ENCODE peak calls at places on chromosome 20, in five cellular contexts. H is lower leg skin, N is skeletal muscle cell, P is neuronal stem cell, Q is left lung. Z is an unnamed sample.

GRCh38 chr20:32763202-32763999 is 1.2 kb downstream of the DNMT3B start:
- DNase-seq in H (no peak), N (no peak), P (no peak), Q (no peak), Z (no peak)

GRCh38 chr20:61739086-61739831 is 326.4 kb downstream of the TAF4 start:
- DNase-seq in H (no peak), N (no peak), P (no peak), Q (no peak), Z (no peak)

GRCh38 chr20:13990465-13990864 is at the start of gene SEL1L2:
- DNase-seq in H (no peak), N (no peak), P (peak), Q (no peak), Z (no peak)

GRCh38 chr20:11128131-11128831 is 454.5 kb upstream of the JAG1 start:
- DNase-seq in H (no peak), N (peak), P (no peak), Q (no peak), Z (no peak)

GRCh38 chr20:3239867-3240775 is 1.1 kb upstream of the SLC4A11 start:
- DNase-seq in H (no peak), N (no peak), P (no peak), Q (no peak), Z (no peak)

GRCh38 chr20:39893013-39893685 is 795.9 kb downstream of the MAFB start:
- DNase-seq in H (no peak), N (peak), P (no peak), Q (no peak), Z (no peak)

GRCh38 chr20:17969276-17969883 is 562 bp downstream of the MGME1 start:
- DNase-seq in H (no peak), N (no peak), P (no peak), Q (peak), Z (peak)

GRCh38 chr20:58086763-58087566 is 141.5 kb downstream of the ANKRD60 start:
- DNase-seq in H (peak), N (no peak), P (peak), Q (no peak), Z (peak)

GRCh38 chr20:21105429-21106170 is 558 bp downstream of the LINC00237 start:
- DNase-seq in H (no peak), N (no peak), P (no peak), Q (no peak), Z (no peak)

GRCh38 chr20:39004508-39004907 is 42.4 kb downstream of the DHX35 start:
- DNase-seq in H (no peak), N (no peak), P (no peak), Q (peak), Z (no peak)

GRCh38 chr20:17469631-17470030 is 61.5 kb downstream of the BFSP1 start:
- DNase-seq in H (no peak), N (no peak), P (no peak), Q (no peak), Z (no peak)

GRCh38 chr20:50110141-50111047 is 2.6 kb downstream of the UBE2V1 start:
- DNase-seq in H (peak), N (no peak), P (no peak), Q (no peak), Z (no peak)

GRCh38 chr20:37498066-37498702 is 22.9 kb upstream of the NNAT start:
- DNase-seq in H (peak), N (no peak), P (no peak), Q (no peak), Z (no peak)

GRCh38 chr20:48536206-48536605 is 291.6 kb downstream of the PREX1 start:
- DNase-seq in H (no peak), N (no peak), P (no peak), Q (no peak), Z (no peak)

GRCh38 chr20:49964964-49965780 is 17.6 kb upstream of the SNAI1 start:
- DNase-seq in H (no peak), N (no peak), P (no peak), Q (no peak), Z (no peak)

GRCh38 chr20:7993703-7994102 is 25.9 kb downstream of the TMX4 start:
- DNase-seq in H (no peak), N (no peak), P (no peak), Q (no peak), Z (no peak)

GRCh38 chr20:52130406-52130805 is 61.2 kb downstream of the ZFP64 start:
- DNase-seq in H (no peak), N (no peak), P (no peak), Q (no peak), Z (no peak)

GRCh38 chr20:38840053-38840893 is 34.8 kb downstream of the PPP1R16B start:
- DNase-seq in H (no peak), N (no peak), P (no peak), Q (no peak), Z (no peak)

GRCh38 chr20:26216025-26216424 is 519.4 kb upstream of the ZNF337 start:
- DNase-seq in H (no peak), N (no peak), P (no peak), Q (no peak), Z (no peak)

GRCh38 chr20:7178004-7178403 is 410.5 kb downstream of the BMP2 start:
- DNase-seq in H (no peak), N (no peak), P (no peak), Q (no peak), Z (no peak)

GRCh38 chr20:32547753-32548034 is 37.4 kb downstream of the NOL4L start:
- DNase-seq in H (no peak), N (no peak), P (no peak), Q (no peak), Z (no peak)

GRCh38 chr20:22921595-22922421 is 113.3 kb upstream of the SSTR4 start:
- DNase-seq in H (no peak), N (peak), P (no peak), Q (no peak), Z (no peak)

GRCh38 chr20:46056970-46057855 is 28.2 kb downstream of the SLC12A5 start:
- DNase-seq in H (peak), N (no peak), P (peak), Q (peak), Z (no peak)

DNA sequence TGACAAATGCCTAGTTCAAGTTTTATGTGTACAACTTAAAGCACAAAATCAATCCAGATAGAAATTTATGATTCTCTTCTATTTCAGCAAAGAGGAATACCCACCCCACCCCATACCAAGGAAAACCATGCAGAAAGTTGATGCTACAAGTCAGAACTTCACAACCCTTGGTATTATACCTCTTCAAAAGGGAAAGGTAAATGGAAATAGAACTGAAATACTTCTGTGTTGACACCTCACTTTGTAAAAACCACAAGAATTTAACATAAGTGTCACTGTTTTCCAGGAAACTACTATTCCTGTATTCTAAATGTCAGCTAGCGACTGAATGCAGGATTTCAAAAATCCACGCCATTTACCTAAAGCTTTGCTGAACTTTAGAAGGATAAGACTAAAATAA is 3.7 kb downstream of the CPNE1 start:
- DNase-seq in H (no peak), N (no peak), P (no peak), Q (no peak), Z (no peak)
- H3K4me3 ChIP-seq in H (no peak), N (no peak), P (no peak), Q (no peak), Z (no peak)

GRCh38 chr20:44138859-44139258 is 48.1 kb downstream of the JPH2 start:
- DNase-seq in H (no peak), N (no peak), P (no peak), Q (no peak), Z (no peak)

GRCh38 chr20:44134897-44135810 is 51.8 kb downstream of the JPH2 start:
- DNase-seq in H (no peak), N (no peak), P (no peak), Q (no peak), Z (no peak)

GRCh38 chr20:44135811-44136204 is 51.2 kb downstream of the JPH2 start:
- DNase-seq in H (no peak), N (no peak), P (no peak), Q (no peak), Z (no peak)

GRCh38 chr20:44137210-44137781 is 49.7 kb downstream of the JPH2 start:
- DNase-seq in H (no peak), N (peak), P (peak), Q (no peak), Z (no peak)

DNA sequence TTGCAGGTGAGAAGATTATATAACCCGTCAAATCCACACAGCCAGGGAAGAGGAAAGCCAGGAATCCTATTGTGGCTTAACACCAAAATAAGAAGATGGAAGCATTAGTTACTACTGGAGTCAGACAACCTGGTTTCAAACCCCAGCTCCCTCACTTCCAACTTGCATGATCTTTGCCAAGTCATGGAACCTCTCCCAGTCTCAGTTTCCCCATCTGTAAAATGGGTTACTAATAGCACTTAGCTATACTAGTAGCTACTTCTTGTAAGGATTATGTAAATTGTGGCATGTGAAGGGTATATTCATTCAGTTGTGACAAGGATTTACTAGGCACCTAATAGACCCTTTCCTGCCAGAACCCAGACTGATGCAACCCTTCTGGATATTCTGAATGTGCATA is 50.4 kb downstream of the JPH2 start:
- DNase-seq in H (no peak), N (no peak), P (no peak), Q (no peak), Z (no peak)
- H3K4me3 ChIP-seq in H (no peak), N (no peak), P (no peak), Q (no peak), Z (no peak)

GRCh38 chr20:63274381-63275228 is 2.0 kb downstream of the ARFGAP1 start:
- DNase-seq in H (no peak), N (no peak), P (no peak), Q (no peak), Z (no peak)
- H3K4me3 ChIP-seq in H (no peak), N (peak), P (peak), Q (no peak), Z (no peak)

DNA sequence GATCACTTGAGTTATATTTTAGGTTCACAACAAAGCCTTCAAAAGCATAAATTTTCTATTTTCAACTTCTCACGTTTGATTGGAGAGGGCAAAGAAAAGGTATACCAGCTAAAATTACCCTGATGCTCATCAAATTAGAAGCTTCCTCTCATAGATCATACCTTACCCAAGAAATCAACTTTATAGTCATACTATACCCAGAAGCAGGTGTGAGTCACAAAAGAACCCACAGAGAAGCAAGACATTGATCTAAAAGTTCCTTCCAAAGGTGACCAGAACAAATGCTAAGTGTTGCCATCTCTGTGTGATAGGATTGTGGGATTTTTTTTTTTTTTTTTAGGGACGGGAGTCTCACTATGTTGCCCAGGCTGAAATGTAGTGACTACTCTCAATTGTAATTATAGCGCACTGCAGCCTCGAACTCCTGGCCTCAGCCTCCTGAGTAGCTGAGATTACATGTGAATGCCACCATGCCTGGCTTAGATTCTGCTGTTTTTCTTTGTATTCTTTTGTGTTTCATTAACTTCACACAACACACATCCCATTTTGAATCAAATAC is 3.3 kb downstream of the EIF2S2 start:
- DNase-seq in H (no peak), N (no peak), P (no peak), Q (no peak), Z (no peak)
- H3K4me3 ChIP-seq in H (no peak), N (no peak), P (no peak), Q (no peak), Z (no peak)

GRCh38 chr20:1186367-1186991 is 1.7 kb upstream of the TMEM74B start:
- DNase-seq in H (no peak), N (no peak), P (no peak), Q (no peak), Z (no peak)

GRCh38 chr20:1185781-1186334 is 1.1 kb upstream of the TMEM74B start:
- DNase-seq in H (no peak), N (no peak), P (peak), Q (no peak), Z (peak)

GRCh38 chr20:1184638-1185315 is at the start of gene TMEM74B:
- DNase-seq in H (no peak), N (no peak), P (no peak), Q (no peak), Z (no peak)

GRCh38 chr20:1184260-1184637 is 532 bp downstream of the TMEM74B start:
- DNase-seq in H (no peak), N (no peak), P (no peak), Q (no peak), Z (no peak)

DNA sequence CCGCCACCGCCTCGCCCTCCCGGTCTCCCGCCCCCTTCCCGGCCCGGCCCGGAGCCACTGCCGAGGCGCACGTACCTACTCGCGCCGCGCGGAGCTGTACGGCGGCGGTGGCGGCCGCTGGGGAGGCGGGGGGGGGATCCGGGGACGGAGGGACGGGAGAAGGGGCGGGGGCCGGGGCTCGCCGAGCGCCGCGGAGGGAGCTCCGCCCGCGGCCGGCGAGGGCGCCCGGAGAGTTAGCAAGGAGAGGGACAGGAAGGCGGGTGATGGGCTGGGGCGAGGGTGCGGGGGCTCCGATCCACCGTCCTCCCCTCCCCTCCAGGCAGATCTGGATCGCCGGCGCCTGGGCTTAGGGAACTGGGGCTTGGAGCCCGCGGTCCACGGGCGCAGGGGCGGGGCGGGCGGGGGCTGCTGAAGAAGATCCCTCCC is 548 bp upstream of the TMEM74B start:
- DNase-seq in H (no peak), N (no peak), P (peak), Q (no peak), Z (no peak)
- H3K4me3 ChIP-seq in H (peak), N (peak), P (peak), Q (peak), Z (peak)

Z was measured in dorsolateral prefrontal cortex.